ENCODE peak calls at places on chromosomes 3 and 15, in nine cellular contexts. One of them, this sample, is unnamed.

GRCh38 chr15:26070095-26070532 is 207.0 kb upstream of the ATP10A start:
- DNase-seq in activated naive CD4-positive, alpha-beta T cell treated with anti-CD3 and anti-CD28 coated beads, Interleukin-2, amount 50 U/mL, for 16 hours: no peak
- DNase-seq in lower leg skin: no peak
- DNase-seq in Panc1: no peak
- DNase-seq in stimulated activated CD8-positive, alpha-beta memory T cell treated with anti-CD3 and anti-CD28 coated beads, Interleukin-7, amount 100 ng/mL, for 4 hours: no peak
- DNase-seq in substantia nigra: no peak
- DNase-seq in ELR: no peak
- DNase-seq in iris pigment epithelial cell: no peak
- DNase-seq in activated T-cell treated with anti-CD3 and anti-CD28 coated beads, Interleukin-2, amount 50 U/mL, for 72 hours: no peak
- DNase-seq in this sample: no peak

GRCh38 chr3:138455801-138456716 is 21.6 kb downstream of the ESYT3 start:
- DNase-seq in activated naive CD4-positive, alpha-beta T cell treated with anti-CD3 and anti-CD28 coated beads, Interleukin-2, amount 50 U/mL, for 16 hours: no peak
- DNase-seq in lower leg skin: peak
- DNase-seq in Panc1: no peak
- DNase-seq in stimulated activated CD8-positive, alpha-beta memory T cell treated with anti-CD3 and anti-CD28 coated beads, Interleukin-7, amount 100 ng/mL, for 4 hours: no peak
- DNase-seq in substantia nigra: no peak
- DNase-seq in ELR: no peak
- DNase-seq in iris pigment epithelial cell: peak
- DNase-seq in activated T-cell treated with anti-CD3 and anti-CD28 coated beads, Interleukin-2, amount 50 U/mL, for 72 hours: no peak
- DNase-seq in this sample: no peak

GRCh38 chr3:30544811-30545210 is 61.6 kb upstream of the TGFBR2 start:
- DNase-seq in activated naive CD4-positive, alpha-beta T cell treated with anti-CD3 and anti-CD28 coated beads, Interleukin-2, amount 50 U/mL, for 16 hours: no peak
- DNase-seq in lower leg skin: no peak
- DNase-seq in Panc1: peak
- DNase-seq in stimulated activated CD8-positive, alpha-beta memory T cell treated with anti-CD3 and anti-CD28 coated beads, Interleukin-7, amount 100 ng/mL, for 4 hours: no peak
- DNase-seq in substantia nigra: no peak
- DNase-seq in ELR: peak
- DNase-seq in iris pigment epithelial cell: peak
- DNase-seq in activated T-cell treated with anti-CD3 and anti-CD28 coated beads, Interleukin-2, amount 50 U/mL, for 72 hours: no peak
- DNase-seq in this sample: no peak

GRCh38 chr3:141878812-141879211 is 2.4 kb downstream of the ATP1B3 start:
- DNase-seq in activated naive CD4-positive, alpha-beta T cell treated with anti-CD3 and anti-CD28 coated beads, Interleukin-2, amount 50 U/mL, for 16 hours: no peak
- DNase-seq in lower leg skin: no peak
- DNase-seq in Panc1: no peak
- DNase-seq in stimulated activated CD8-positive, alpha-beta memory T cell treated with anti-CD3 and anti-CD28 coated beads, Interleukin-7, amount 100 ng/mL, for 4 hours: no peak
- DNase-seq in substantia nigra: no peak
- DNase-seq in ELR: peak
- DNase-seq in iris pigment epithelial cell: peak
- DNase-seq in activated T-cell treated with anti-CD3 and anti-CD28 coated beads, Interleukin-2, amount 50 U/mL, for 72 hours: no peak
- DNase-seq in this sample: no peak

GRCh38 chr3:129486057-129487035 is 42.1 kb upstream of the RHO start:
- DNase-seq in activated naive CD4-positive, alpha-beta T cell treated with anti-CD3 and anti-CD28 coated beads, Interleukin-2, amount 50 U/mL, for 16 hours: no peak
- DNase-seq in lower leg skin: no peak
- DNase-seq in Panc1: no peak
- DNase-seq in stimulated activated CD8-positive, alpha-beta memory T cell treated with anti-CD3 and anti-CD28 coated beads, Interleukin-7, amount 100 ng/mL, for 4 hours: no peak
- DNase-seq in substantia nigra: no peak
- DNase-seq in ELR: peak
- DNase-seq in iris pigment epithelial cell: peak
- DNase-seq in activated T-cell treated with anti-CD3 and anti-CD28 coated beads, Interleukin-2, amount 50 U/mL, for 72 hours: no peak
- DNase-seq in this sample: no peak

GRCh38 chr3:160106905-160107861 is 118.0 kb upstream of the C3orf80 start:
- DNase-seq in activated naive CD4-positive, alpha-beta T cell treated with anti-CD3 and anti-CD28 coated beads, Interleukin-2, amount 50 U/mL, for 16 hours: no peak
- DNase-seq in lower leg skin: no peak
- DNase-seq in Panc1: no peak
- DNase-seq in stimulated activated CD8-positive, alpha-beta memory T cell treated with anti-CD3 and anti-CD28 coated beads, Interleukin-7, amount 100 ng/mL, for 4 hours: no peak
- DNase-seq in substantia nigra: no peak
- DNase-seq in ELR: no peak
- DNase-seq in iris pigment epithelial cell: no peak
- DNase-seq in activated T-cell treated with anti-CD3 and anti-CD28 coated beads, Interleukin-2, amount 50 U/mL, for 72 hours: no peak
- DNase-seq in this sample: no peak

GRCh38 chr3:27509376-27509775 is 25.2 kb upstream of the SLC4A7 start:
- DNase-seq in activated naive CD4-positive, alpha-beta T cell treated with anti-CD3 and anti-CD28 coated beads, Interleukin-2, amount 50 U/mL, for 16 hours: no peak
- DNase-seq in lower leg skin: no peak
- DNase-seq in Panc1: no peak
- DNase-seq in stimulated activated CD8-positive, alpha-beta memory T cell treated with anti-CD3 and anti-CD28 coated beads, Interleukin-7, amount 100 ng/mL, for 4 hours: no peak
- DNase-seq in substantia nigra: no peak
- DNase-seq in ELR: no peak
- DNase-seq in iris pigment epithelial cell: no peak
- DNase-seq in activated T-cell treated with anti-CD3 and anti-CD28 coated beads, Interleukin-2, amount 50 U/mL, for 72 hours: no peak
- DNase-seq in this sample: no peak

GRCh38 chr3:107421170-107421792 is 44.0 kb downstream of the CCDC54 start:
- DNase-seq in activated naive CD4-positive, alpha-beta T cell treated with anti-CD3 and anti-CD28 coated beads, Interleukin-2, amount 50 U/mL, for 16 hours: no peak
- DNase-seq in lower leg skin: no peak
- DNase-seq in Panc1: peak
- DNase-seq in stimulated activated CD8-positive, alpha-beta memory T cell treated with anti-CD3 and anti-CD28 coated beads, Interleukin-7, amount 100 ng/mL, for 4 hours: no peak
- DNase-seq in substantia nigra: no peak
- DNase-seq in ELR: peak
- DNase-seq in iris pigment epithelial cell: peak
- DNase-seq in activated T-cell treated with anti-CD3 and anti-CD28 coated beads, Interleukin-2, amount 50 U/mL, for 72 hours: no peak
- DNase-seq in this sample: no peak

GRCh38 chr15:87347806-87348515 is 908.6 kb downstream of the NTRK3 start:
- DNase-seq in activated naive CD4-positive, alpha-beta T cell treated with anti-CD3 and anti-CD28 coated beads, Interleukin-2, amount 50 U/mL, for 16 hours: no peak
- DNase-seq in lower leg skin: no peak
- DNase-seq in Panc1: no peak
- DNase-seq in stimulated activated CD8-positive, alpha-beta memory T cell treated with anti-CD3 and anti-CD28 coated beads, Interleukin-7, amount 100 ng/mL, for 4 hours: no peak
- DNase-seq in substantia nigra: no peak
- DNase-seq in ELR: peak
- DNase-seq in iris pigment epithelial cell: peak
- DNase-seq in activated T-cell treated with anti-CD3 and anti-CD28 coated beads, Interleukin-2, amount 50 U/mL, for 72 hours: no peak
- DNase-seq in this sample: no peak

GRCh38 chr15:49424954-49425353 is 1.9 kb downstream of the FGF7 start:
- DNase-seq in activated naive CD4-positive, alpha-beta T cell treated with anti-CD3 and anti-CD28 coated beads, Interleukin-2, amount 50 U/mL, for 16 hours: no peak
- DNase-seq in lower leg skin: no peak
- DNase-seq in Panc1: no peak
- DNase-seq in stimulated activated CD8-positive, alpha-beta memory T cell treated with anti-CD3 and anti-CD28 coated beads, Interleukin-7, amount 100 ng/mL, for 4 hours: no peak
- DNase-seq in substantia nigra: no peak
- DNase-seq in ELR: peak
- DNase-seq in iris pigment epithelial cell: no peak
- DNase-seq in activated T-cell treated with anti-CD3 and anti-CD28 coated beads, Interleukin-2, amount 50 U/mL, for 72 hours: no peak
- DNase-seq in this sample: no peak

GRCh38 chr3:98890960-98891910 is 10.3 kb downstream of the DCBLD2 start:
- DNase-seq in activated naive CD4-positive, alpha-beta T cell treated with anti-CD3 and anti-CD28 coated beads, Interleukin-2, amount 50 U/mL, for 16 hours: no peak
- DNase-seq in lower leg skin: no peak
- DNase-seq in Panc1: no peak
- DNase-seq in stimulated activated CD8-positive, alpha-beta memory T cell treated with anti-CD3 and anti-CD28 coated beads, Interleukin-7, amount 100 ng/mL, for 4 hours: no peak
- DNase-seq in substantia nigra: no peak
- DNase-seq in ELR: no peak
- DNase-seq in iris pigment epithelial cell: no peak
- DNase-seq in activated T-cell treated with anti-CD3 and anti-CD28 coated beads, Interleukin-2, amount 50 U/mL, for 72 hours: no peak
- DNase-seq in this sample: no peak

GRCh38 chr15:84598993-84599392 is 1.8 kb upstream of the ZSCAN2 start:
- DNase-seq in activated naive CD4-positive, alpha-beta T cell treated with anti-CD3 and anti-CD28 coated beads, Interleukin-2, amount 50 U/mL, for 16 hours: peak
- DNase-seq in lower leg skin: no peak
- DNase-seq in Panc1: no peak
- DNase-seq in stimulated activated CD8-positive, alpha-beta memory T cell treated with anti-CD3 and anti-CD28 coated beads, Interleukin-7, amount 100 ng/mL, for 4 hours: no peak
- DNase-seq in substantia nigra: no peak
- DNase-seq in ELR: peak
- DNase-seq in iris pigment epithelial cell: peak
- DNase-seq in activated T-cell treated with anti-CD3 and anti-CD28 coated beads, Interleukin-2, amount 50 U/mL, for 72 hours: peak
- DNase-seq in this sample: peak

GRCh38 chr15:73897441-73898261 is 24.3 kb downstream of the TBC1D21 start:
- DNase-seq in activated naive CD4-positive, alpha-beta T cell treated with anti-CD3 and anti-CD28 coated beads, Interleukin-2, amount 50 U/mL, for 16 hours: peak
- DNase-seq in lower leg skin: no peak
- DNase-seq in Panc1: no peak
- DNase-seq in stimulated activated CD8-positive, alpha-beta memory T cell treated with anti-CD3 and anti-CD28 coated beads, Interleukin-7, amount 100 ng/mL, for 4 hours: peak
- DNase-seq in substantia nigra: no peak
- DNase-seq in ELR: peak
- DNase-seq in iris pigment epithelial cell: peak
- DNase-seq in activated T-cell treated with anti-CD3 and anti-CD28 coated beads, Interleukin-2, amount 50 U/mL, for 72 hours: peak
- DNase-seq in this sample: peak

GRCh38 chr3:38627956-38628355 is 21.5 kb downstream of the SCN5A start:
- DNase-seq in activated naive CD4-positive, alpha-beta T cell treated with anti-CD3 and anti-CD28 coated beads, Interleukin-2, amount 50 U/mL, for 16 hours: no peak
- DNase-seq in lower leg skin: no peak
- DNase-seq in Panc1: no peak
- DNase-seq in stimulated activated CD8-positive, alpha-beta memory T cell treated with anti-CD3 and anti-CD28 coated beads, Interleukin-7, amount 100 ng/mL, for 4 hours: no peak
- DNase-seq in substantia nigra: no peak
- DNase-seq in ELR: peak
- DNase-seq in iris pigment epithelial cell: peak
- DNase-seq in activated T-cell treated with anti-CD3 and anti-CD28 coated beads, Interleukin-2, amount 50 U/mL, for 72 hours: peak
- DNase-seq in this sample: no peak

GRCh38 chr3:105770410-105770809 is 98.4 kb downstream of the CBLB start:
- DNase-seq in activated naive CD4-positive, alpha-beta T cell treated with anti-CD3 and anti-CD28 coated beads, Interleukin-2, amount 50 U/mL, for 16 hours: no peak
- DNase-seq in lower leg skin: no peak
- DNase-seq in Panc1: no peak
- DNase-seq in stimulated activated CD8-positive, alpha-beta memory T cell treated with anti-CD3 and anti-CD28 coated beads, Interleukin-7, amount 100 ng/mL, for 4 hours: no peak
- DNase-seq in substantia nigra: no peak
- DNase-seq in ELR: no peak
- DNase-seq in iris pigment epithelial cell: no peak
- DNase-seq in activated T-cell treated with anti-CD3 and anti-CD28 coated beads, Interleukin-2, amount 50 U/mL, for 72 hours: no peak
- DNase-seq in this sample: no peak

GRCh38 chr3:22383285-22383684 is 632.3 kb upstream of the ZNF385D start:
- DNase-seq in activated naive CD4-positive, alpha-beta T cell treated with anti-CD3 and anti-CD28 coated beads, Interleukin-2, amount 50 U/mL, for 16 hours: no peak
- DNase-seq in lower leg skin: no peak
- DNase-seq in Panc1: no peak
- DNase-seq in stimulated activated CD8-positive, alpha-beta memory T cell treated with anti-CD3 and anti-CD28 coated beads, Interleukin-7, amount 100 ng/mL, for 4 hours: no peak
- DNase-seq in substantia nigra: no peak
- DNase-seq in ELR: no peak
- DNase-seq in iris pigment epithelial cell: no peak
- DNase-seq in activated T-cell treated with anti-CD3 and anti-CD28 coated beads, Interleukin-2, amount 50 U/mL, for 72 hours: no peak
- DNase-seq in this sample: no peak

GRCh38 chr3:141311170-141311495 is 57.2 kb upstream of the ZBTB38 start:
- DNase-seq in activated naive CD4-positive, alpha-beta T cell treated with anti-CD3 and anti-CD28 coated beads, Interleukin-2, amount 50 U/mL, for 16 hours: no peak
- DNase-seq in lower leg skin: no peak
- DNase-seq in Panc1: no peak
- DNase-seq in stimulated activated CD8-positive, alpha-beta memory T cell treated with anti-CD3 and anti-CD28 coated beads, Interleukin-7, amount 100 ng/mL, for 4 hours: no peak
- DNase-seq in substantia nigra: no peak
- DNase-seq in ELR: no peak
- DNase-seq in iris pigment epithelial cell: no peak
- DNase-seq in activated T-cell treated with anti-CD3 and anti-CD28 coated beads, Interleukin-2, amount 50 U/mL, for 72 hours: no peak
- DNase-seq in this sample: no peak

GRCh38 chr3:18556503-18556902 is 131.4 kb upstream of the SATB1 start:
- DNase-seq in activated naive CD4-positive, alpha-beta T cell treated with anti-CD3 and anti-CD28 coated beads, Interleukin-2, amount 50 U/mL, for 16 hours: peak
- DNase-seq in lower leg skin: no peak
- DNase-seq in Panc1: no peak
- DNase-seq in stimulated activated CD8-positive, alpha-beta memory T cell treated with anti-CD3 and anti-CD28 coated beads, Interleukin-7, amount 100 ng/mL, for 4 hours: peak
- DNase-seq in substantia nigra: no peak
- DNase-seq in ELR: peak
- DNase-seq in iris pigment epithelial cell: no peak
- DNase-seq in activated T-cell treated with anti-CD3 and anti-CD28 coated beads, Interleukin-2, amount 50 U/mL, for 72 hours: peak
- DNase-seq in this sample: peak

GRCh38 chr3:108012304-108012703 is 78.5 kb downstream of the CD47 start:
- DNase-seq in activated naive CD4-positive, alpha-beta T cell treated with anti-CD3 and anti-CD28 coated beads, Interleukin-2, amount 50 U/mL, for 16 hours: no peak
- DNase-seq in lower leg skin: no peak
- DNase-seq in Panc1: no peak
- DNase-seq in stimulated activated CD8-positive, alpha-beta memory T cell treated with anti-CD3 and anti-CD28 coated beads, Interleukin-7, amount 100 ng/mL, for 4 hours: no peak
- DNase-seq in substantia nigra: no peak
- DNase-seq in ELR: no peak
- DNase-seq in iris pigment epithelial cell: no peak
- DNase-seq in activated T-cell treated with anti-CD3 and anti-CD28 coated beads, Interleukin-2, amount 50 U/mL, for 72 hours: no peak
- DNase-seq in this sample: no peak

GRCh38 chr15:96693990-96694517 is 363.6 kb downstream of the NR2F2 start:
- DNase-seq in activated naive CD4-positive, alpha-beta T cell treated with anti-CD3 and anti-CD28 coated beads, Interleukin-2, amount 50 U/mL, for 16 hours: no peak
- DNase-seq in lower leg skin: no peak
- DNase-seq in Panc1: no peak
- DNase-seq in stimulated activated CD8-positive, alpha-beta memory T cell treated with anti-CD3 and anti-CD28 coated beads, Interleukin-7, amount 100 ng/mL, for 4 hours: no peak
- DNase-seq in substantia nigra: no peak
- DNase-seq in ELR: peak
- DNase-seq in iris pigment epithelial cell: no peak
- DNase-seq in activated T-cell treated with anti-CD3 and anti-CD28 coated beads, Interleukin-2, amount 50 U/mL, for 72 hours: no peak
- DNase-seq in this sample: no peak

GRCh38 chr15:30954674-30955073 is 36.8 kb downstream of the MTMR10 start:
- DNase-seq in activated naive CD4-positive, alpha-beta T cell treated with anti-CD3 and anti-CD28 coated beads, Interleukin-2, amount 50 U/mL, for 16 hours: no peak
- DNase-seq in lower leg skin: no peak
- DNase-seq in Panc1: no peak
- DNase-seq in stimulated activated CD8-positive, alpha-beta memory T cell treated with anti-CD3 and anti-CD28 coated beads, Interleukin-7, amount 100 ng/mL, for 4 hours: no peak
- DNase-seq in substantia nigra: no peak
- DNase-seq in ELR: peak
- DNase-seq in iris pigment epithelial cell: peak
- DNase-seq in activated T-cell treated with anti-CD3 and anti-CD28 coated beads, Interleukin-2, amount 50 U/mL, for 72 hours: no peak
- DNase-seq in this sample: no peak

GRCh38 chr3:62100233-62100989 is 272.9 kb downstream of the FEZF2 start:
- DNase-seq in activated naive CD4-positive, alpha-beta T cell treated with anti-CD3 and anti-CD28 coated beads, Interleukin-2, amount 50 U/mL, for 16 hours: no peak
- DNase-seq in lower leg skin: no peak
- DNase-seq in Panc1: no peak
- DNase-seq in stimulated activated CD8-positive, alpha-beta memory T cell treated with anti-CD3 and anti-CD28 coated beads, Interleukin-7, amount 100 ng/mL, for 4 hours: no peak
- DNase-seq in substantia nigra: no peak
- DNase-seq in ELR: no peak
- DNase-seq in iris pigment epithelial cell: no peak
- DNase-seq in activated T-cell treated with anti-CD3 and anti-CD28 coated beads, Interleukin-2, amount 50 U/mL, for 72 hours: no peak
- DNase-seq in this sample: no peak

GRCh38 chr15:36428102-36428845 is 151.2 kb upstream of the CDIN1 start:
- DNase-seq in activated naive CD4-positive, alpha-beta T cell treated with anti-CD3 and anti-CD28 coated beads, Interleukin-2, amount 50 U/mL, for 16 hours: no peak
- DNase-seq in lower leg skin: no peak
- DNase-seq in Panc1: peak
- DNase-seq in stimulated activated CD8-positive, alpha-beta memory T cell treated with anti-CD3 and anti-CD28 coated beads, Interleukin-7, amount 100 ng/mL, for 4 hours: no peak
- DNase-seq in substantia nigra: no peak
- DNase-seq in ELR: peak
- DNase-seq in iris pigment epithelial cell: peak
- DNase-seq in activated T-cell treated with anti-CD3 and anti-CD28 coated beads, Interleukin-2, amount 50 U/mL, for 72 hours: no peak
- DNase-seq in this sample: no peak

GRCh38 chr15:60840306-60840702 is 361.4 kb upstream of the ICE2 start:
- DNase-seq in activated naive CD4-positive, alpha-beta T cell treated with anti-CD3 and anti-CD28 coated beads, Interleukin-2, amount 50 U/mL, for 16 hours: no peak
- DNase-seq in lower leg skin: no peak
- DNase-seq in Panc1: no peak
- DNase-seq in stimulated activated CD8-positive, alpha-beta memory T cell treated with anti-CD3 and anti-CD28 coated beads, Interleukin-7, amount 100 ng/mL, for 4 hours: no peak
- DNase-seq in substantia nigra: no peak
- DNase-seq in ELR: no peak
- DNase-seq in iris pigment epithelial cell: peak
- DNase-seq in activated T-cell treated with anti-CD3 and anti-CD28 coated beads, Interleukin-2, amount 50 U/mL, for 72 hours: peak
- DNase-seq in this sample: no peak

GRCh38 chr3:134487406-134487805 is 1.5 kb downstream of the CEP63 start:
- DNase-seq in activated naive CD4-positive, alpha-beta T cell treated with anti-CD3 and anti-CD28 coated beads, Interleukin-2, amount 50 U/mL, for 16 hours: no peak
- DNase-seq in lower leg skin: no peak
- DNase-seq in Panc1: no peak
- DNase-seq in stimulated activated CD8-positive, alpha-beta memory T cell treated with anti-CD3 and anti-CD28 coated beads, Interleukin-7, amount 100 ng/mL, for 4 hours: no peak
- DNase-seq in substantia nigra: no peak
- DNase-seq in ELR: peak
- DNase-seq in iris pigment epithelial cell: no peak
- DNase-seq in activated T-cell treated with anti-CD3 and anti-CD28 coated beads, Interleukin-2, amount 50 U/mL, for 72 hours: no peak
- DNase-seq in this sample: no peak